ENCODE peak calls at places on chromosomes 2 and 18, in five cellular contexts. One of them, this sample, is unnamed.

GRCh38 chr2:115874427-115874826 is 1432.0 kb downstream of the DPP10 start:
- DNase-seq in HEK293T: no peak
- DNase-seq in H1: no peak
- DNase-seq in NT2/D1: no peak
- DNase-seq in GM12878: no peak
- DNase-seq in this sample: no peak

GRCh38 chr2:226002438-226002837 is 602.9 kb downstream of the NYAP2 start:
- DNase-seq in NT2/D1: no peak
- DNase-seq in HEK293T: no peak
- DNase-seq in GM12878: no peak
- DNase-seq in H1: no peak
- DNase-seq in this sample: peak; percentile 58

GRCh38 chr2:54479422-54479821 is 23.3 kb downstream of the SPTBN1 start:
- DNase-seq in GM12878: no peak
- DNase-seq in NT2/D1: no peak
- DNase-seq in HEK293T: no peak
- DNase-seq in H1: no peak
- DNase-seq in this sample: no peak

GRCh38 chr2:94995516-94995915 is 30.0 kb upstream of the MAL start:
- DNase-seq in H1: no peak
- DNase-seq in GM12878: no peak
- DNase-seq in NT2/D1: no peak
- DNase-seq in HEK293T: no peak
- DNase-seq in this sample: no peak

GRCh38 chr2:68251187-68251854 is 1.0 kb downstream of the PPP3R1 start:
- DNase-seq in H1: peak; percentile 25
- DNase-seq in GM12878: peak; percentile 64
- DNase-seq in NT2/D1: peak; percentile 48
- DNase-seq in HEK293T: peak; percentile 68
- DNase-seq in this sample: peak; percentile 84

GRCh38 chr2:233418052-233418760 is 63.9 kb downstream of the DGKD start:
- DNase-seq in HEK293T: no peak
- DNase-seq in NT2/D1: no peak
- DNase-seq in GM12878: no peak
- DNase-seq in H1: no peak
- DNase-seq in this sample: no peak

GRCh38 chr2:231604101-231604684 is 11.5 kb downstream of the TEX44 start:
- DNase-seq in H1: no peak
- DNase-seq in NT2/D1: no peak
- DNase-seq in HEK293T: no peak
- DNase-seq in GM12878: no peak
- DNase-seq in this sample: peak; percentile 36

GRCh38 chr18:1014951-1015627 is 110.4 kb downstream of the ADCYAP1 start:
- DNase-seq in GM12878: no peak
- DNase-seq in NT2/D1: peak; percentile 23
- DNase-seq in H1: no peak
- DNase-seq in HEK293T: no peak
- DNase-seq in this sample: no peak

GRCh38 chr2:208722737-208723136 is 316.1 kb downstream of the PTH2R start:
- DNase-seq in GM12878: no peak
- DNase-seq in NT2/D1: no peak
- DNase-seq in HEK293T: no peak
- DNase-seq in H1: no peak
- DNase-seq in this sample: no peak

GRCh38 chr2:85231242-85231805 is 96.5 kb downstream of the TGOLN2 start:
- DNase-seq in NT2/D1: no peak
- DNase-seq in H1: no peak
- DNase-seq in HEK293T: no peak
- DNase-seq in GM12878: no peak
- DNase-seq in this sample: no peak

GRCh38 chr2:85184990-85185389 is 51.8 kb downstream of the TCF7L1 start:
- DNase-seq in HEK293T: no peak
- DNase-seq in H1: no peak
- DNase-seq in GM12878: no peak
- DNase-seq in NT2/D1: no peak
- DNase-seq in this sample: no peak

GRCh38 chr18:13797157-13797611 is 26.8 kb upstream of the MC5R start:
- DNase-seq in GM12878: no peak
- DNase-seq in HEK293T: no peak
- DNase-seq in NT2/D1: no peak
- DNase-seq in H1: no peak
- DNase-seq in this sample: peak; percentile 7

GRCh38 chr18:46632401-46633089 is 24.5 kb downstream of the LOXHD1 start:
- DNase-seq in HEK293T: no peak
- DNase-seq in GM12878: no peak
- DNase-seq in NT2/D1: no peak
- DNase-seq in H1: no peak
- DNase-seq in this sample: no peak

GRCh38 chr2:53829252-53829651 is 30.5 kb downstream of the GPR75 start:
- DNase-seq in H1: no peak
- DNase-seq in GM12878: no peak
- DNase-seq in HEK293T: no peak
- DNase-seq in NT2/D1: no peak
- DNase-seq in this sample: peak; percentile 23

GRCh38 chr2:101200714-101201113 is 49.5 kb upstream of the TBC1D8 start:
- DNase-seq in GM12878: no peak
- DNase-seq in HEK293T: no peak
- DNase-seq in H1: no peak
- DNase-seq in NT2/D1: no peak
- DNase-seq in this sample: no peak

GRCh38 chr2:69062307-69062706 is 49.3 kb downstream of the ANTXR1 start:
- DNase-seq in H1: no peak
- DNase-seq in NT2/D1: no peak
- DNase-seq in GM12878: no peak
- DNase-seq in HEK293T: no peak
- DNase-seq in this sample: peak; percentile 92

GRCh38 chr2:178756843-178757242 is 50.4 kb downstream of the TTN start:
- DNase-seq in GM12878: no peak
- DNase-seq in NT2/D1: no peak
- DNase-seq in HEK293T: no peak
- DNase-seq in H1: no peak
- DNase-seq in this sample: no peak

GRCh38 chr18:58310517-58310916 is 266.5 kb downstream of the NEDD4L start:
- DNase-seq in H1: no peak
- DNase-seq in GM12878: no peak
- DNase-seq in NT2/D1: no peak
- DNase-seq in HEK293T: no peak
- DNase-seq in this sample: no peak

GRCh38 chr2:68565858-68566257 is 77.5 kb upstream of the PROKR1 start:
- DNase-seq in GM12878: no peak
- DNase-seq in NT2/D1: no peak
- DNase-seq in HEK293T: no peak
- DNase-seq in H1: no peak
- DNase-seq in this sample: peak; percentile 30

GRCh38 chr2:99397251-99397920 is 60.2 kb downstream of the EIF5B start:
- DNase-seq in HEK293T: no peak
- DNase-seq in H1: no peak
- DNase-seq in NT2/D1: no peak
- DNase-seq in GM12878: no peak
- DNase-seq in this sample: no peak

GRCh38 chr2:156083707-156084494 is 248.6 kb downstream of the NR4A2 start:
- DNase-seq in GM12878: no peak
- DNase-seq in HEK293T: no peak
- DNase-seq in H1: no peak
- DNase-seq in NT2/D1: peak; percentile 13
- DNase-seq in this sample: no peak

GRCh38 chr2:106095478-106096392 is 98.4 kb downstream of the UXS1 start:
- DNase-seq in GM12878: no peak
- DNase-seq in H1: no peak
- DNase-seq in NT2/D1: no peak
- DNase-seq in HEK293T: no peak
- DNase-seq in this sample: no peak

GRCh38 chr2:137964066-137964858 is at the start of gene HNMT:
- DNase-seq in H1: no peak
- DNase-seq in GM12878: no peak
- DNase-seq in NT2/D1: no peak
- DNase-seq in HEK293T: no peak
- DNase-seq in this sample: peak; percentile 100

GRCh38 chr18:35470440-35470839 is 27.3 kb downstream of the INO80C start:
- DNase-seq in H1: no peak
- DNase-seq in GM12878: no peak
- DNase-seq in HEK293T: no peak
- DNase-seq in NT2/D1: no peak
- DNase-seq in this sample: no peak

GRCh38 chr2:2981000-2981399 is 396.6 kb downstream of the EIPR1 start:
- DNase-seq in NT2/D1: no peak
- DNase-seq in HEK293T: no peak
- DNase-seq in GM12878: no peak
- DNase-seq in H1: no peak
- DNase-seq in this sample: no peak

GRCh38 chr2:237515621-237516275 is 28.7 kb downstream of the MLPH start:
- DNase-seq in H1: no peak
- DNase-seq in NT2/D1: no peak
- DNase-seq in HEK293T: no peak
- DNase-seq in GM12878: no peak
- DNase-seq in this sample: no peak

GRCh38 chr2:191892391-191892790 is 45.5 kb upstream of the CAVIN2 start:
- DNase-seq in NT2/D1: no peak
- DNase-seq in HEK293T: no peak
- DNase-seq in GM12878: no peak
- DNase-seq in H1: no peak
- DNase-seq in this sample: no peak

GRCh38 chr2:176110975-176111663 is 4.0 kb downstream of the HOXD11 start:
- DNase-seq in GM12878: no peak
- DNase-seq in NT2/D1: no peak
- DNase-seq in H1: no peak
- DNase-seq in HEK293T: no peak
- DNase-seq in this sample: peak; percentile 50

GRCh38 chr2:238899386-238899785 is 51.5 kb downstream of the TWIST2 start:
- DNase-seq in NT2/D1: no peak
- DNase-seq in HEK293T: no peak
- DNase-seq in H1: no peak
- DNase-seq in GM12878: no peak
- DNase-seq in this sample: no peak

DNA sequence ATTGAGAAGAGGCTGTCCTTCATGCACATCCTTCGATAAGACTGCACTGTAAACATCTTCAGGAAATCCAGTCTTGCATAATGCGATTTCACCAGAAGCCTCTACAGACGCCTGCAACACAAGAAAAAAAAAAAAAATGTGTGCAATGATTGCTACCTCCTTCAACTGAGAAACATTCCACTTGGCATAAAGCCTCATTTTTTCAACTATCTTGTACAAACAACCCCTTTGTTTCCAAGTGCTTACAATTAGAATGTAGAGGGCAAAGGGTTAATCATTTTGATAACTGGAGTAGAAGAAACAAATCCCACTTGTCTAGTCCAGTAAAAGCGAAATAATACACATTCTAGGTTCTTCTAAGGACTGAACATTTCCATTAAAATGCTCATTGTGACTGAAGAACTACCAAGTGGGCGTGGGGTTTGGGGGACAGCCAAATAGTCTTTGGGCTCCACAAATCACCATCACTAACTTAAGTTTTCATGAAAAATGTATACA is 29.2 kb downstream of the CDH2 start:
- DNase-seq in H1: no peak
- DNase-seq in NT2/D1: no peak
- DNase-seq in HEK293T: no peak
- DNase-seq in GM12878: no peak
- DNase-seq in this sample: peak; percentile 24
- TF ChIP-seq SUZ12 in H1: no peak
- TF ChIP-seq SUZ12 in NT2/D1: no peak
- TF ChIP-seq SUZ12 in HEK293T: no peak
- TF ChIP-seq SUZ12 in GM12878: no peak
- TF ChIP-seq SUZ12 in this sample: no peak

GRCh38 chr2:111102216-111102615 is 18.5 kb upstream of the BCL2L11 start:
- DNase-seq in H1: no peak
- DNase-seq in HEK293T: no peak
- DNase-seq in GM12878: no peak
- DNase-seq in NT2/D1: no peak
- DNase-seq in this sample: no peak

GRCh38 chr2:111101592-111101991 is 19.1 kb upstream of the BCL2L11 start:
- DNase-seq in H1: no peak
- DNase-seq in GM12878: no peak
- DNase-seq in HEK293T: no peak
- DNase-seq in NT2/D1: no peak
- DNase-seq in this sample: no peak

GRCh38 chr2:111099402-111099801 is 21.3 kb upstream of the BCL2L11 start:
- DNase-seq in HEK293T: no peak
- DNase-seq in GM12878: no peak
- DNase-seq in H1: no peak
- DNase-seq in NT2/D1: no peak
- DNase-seq in this sample: no peak

GRCh38 chr2:111100087-111100764 is 20.5 kb upstream of the BCL2L11 start:
- DNase-seq in GM12878: no peak
- DNase-seq in NT2/D1: no peak
- DNase-seq in H1: no peak
- DNase-seq in HEK293T: no peak
- DNase-seq in this sample: no peak

GRCh38 chr2:111100765-111101162 is 19.9 kb upstream of the BCL2L11 start:
- DNase-seq in HEK293T: no peak
- DNase-seq in H1: no peak
- DNase-seq in NT2/D1: no peak
- DNase-seq in GM12878: peak; percentile 78
- DNase-seq in this sample: no peak
- TF ChIP-seq SUZ12 in HEK293T: no peak
- TF ChIP-seq SUZ12 in H1: no peak
- TF ChIP-seq SUZ12 in NT2/D1: no peak
- TF ChIP-seq SUZ12 in GM12878: no peak
- TF ChIP-seq SUZ12 in this sample: no peak

GRCh38 chr2:216306868-216307267 is 65.4 kb downstream of the MARCHF4 start:
- DNase-seq in NT2/D1: no peak
- DNase-seq in GM12878: no peak
- DNase-seq in HEK293T: no peak
- DNase-seq in H1: no peak
- DNase-seq in this sample: no peak
- TF ChIP-seq SUZ12 in NT2/D1: no peak
- TF ChIP-seq SUZ12 in GM12878: no peak
- TF ChIP-seq SUZ12 in HEK293T: no peak
- TF ChIP-seq SUZ12 in H1: no peak
- TF ChIP-seq SUZ12 in this sample: no peak

DNA sequence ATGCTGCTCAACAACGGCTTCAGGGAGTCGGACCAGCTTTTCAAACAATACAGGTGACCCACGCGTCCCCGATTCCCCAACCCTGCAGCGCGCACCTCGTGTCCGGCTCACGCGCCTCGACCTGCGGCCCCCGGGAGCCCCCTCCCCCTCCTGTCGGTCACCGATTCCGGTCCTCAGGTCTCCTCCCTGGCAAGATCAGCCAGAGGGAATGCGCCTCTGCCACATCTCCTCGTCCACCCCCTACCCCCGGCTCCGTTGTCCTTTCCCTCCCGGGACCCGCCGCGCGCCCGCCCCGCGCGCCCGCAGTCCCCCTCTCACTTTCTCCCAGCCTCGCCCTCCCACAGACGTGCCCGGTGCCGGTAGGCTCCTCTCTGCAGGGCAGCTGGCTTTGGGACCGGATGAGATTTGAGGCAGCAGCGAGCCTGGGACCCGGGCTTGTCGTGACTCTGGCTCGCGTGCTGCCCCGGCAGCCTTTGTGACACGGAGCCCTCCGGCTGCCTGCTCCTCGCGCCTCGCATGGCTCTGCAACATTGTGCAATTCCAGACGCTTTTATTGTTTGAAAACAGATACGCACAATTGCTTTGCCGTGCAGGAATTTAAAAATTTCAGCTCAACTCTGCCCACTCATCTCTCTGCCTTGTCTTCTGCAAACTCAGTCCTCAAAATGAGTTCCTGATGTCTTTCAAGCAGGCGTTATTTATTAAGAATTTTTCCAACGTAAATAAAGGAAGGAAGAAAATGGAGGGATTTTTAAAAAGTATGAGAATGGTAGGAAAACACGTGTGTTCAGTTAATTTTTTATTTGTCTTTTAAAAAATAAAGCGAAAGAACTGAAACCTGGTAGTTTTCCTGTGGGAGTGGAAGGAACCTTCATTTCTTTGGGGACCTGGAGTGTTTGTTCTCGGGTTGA is 687 bp downstream of the TTC39C start:
- DNase-seq in GM12878: no peak
- DNase-seq in HEK293T: peak; percentile 68
- DNase-seq in H1: no peak
- DNase-seq in NT2/D1: no peak
- DNase-seq in this sample: peak; percentile 13
- TF ChIP-seq SUZ12 in GM12878: no peak
- TF ChIP-seq SUZ12 in HEK293T: no peak
- TF ChIP-seq SUZ12 in H1: no peak
- TF ChIP-seq SUZ12 in NT2/D1: no peak
- TF ChIP-seq SUZ12 in this sample: no peak